ENCODE peak calls at places on chromosome 1, in eight cellular contexts. One of them, this sample, is unnamed.

GRCh38 chr1:77230051-77230450 is 10.8 kb upstream of the PIGK start:
- DNase-seq in uterus: no peak
- DNase-seq in vagina: no peak
- DNase-seq in cardiac muscle cell: peak
- DNase-seq in PC-3: no peak
- DNase-seq in cardiac fibroblast: no peak
- DNase-seq in breast epithelium: no peak
- DNase-seq in CD8-positive, alpha-beta T cell: no peak
- DNase-seq in this sample: no peak

GRCh38 chr1:116875391-116875790 is 34.3 kb upstream of the PTGFRN start:
- DNase-seq in cardiac fibroblast: no peak
- DNase-seq in CD8-positive, alpha-beta T cell: no peak
- DNase-seq in vagina: no peak
- DNase-seq in cardiac muscle cell: no peak
- DNase-seq in uterus: no peak
- DNase-seq in breast epithelium: no peak
- DNase-seq in PC-3: no peak
- DNase-seq in this sample: no peak

GRCh38 chr1:58836396-58836795 is 52.5 kb upstream of the JUN start:
- DNase-seq in PC-3: no peak
- DNase-seq in cardiac muscle cell: peak
- DNase-seq in cardiac fibroblast: peak
- DNase-seq in CD8-positive, alpha-beta T cell: no peak
- DNase-seq in uterus: no peak
- DNase-seq in breast epithelium: no peak
- DNase-seq in vagina: no peak
- DNase-seq in this sample: no peak

GRCh38 chr1:11690132-11690668 is 1.3 kb upstream of the DRAXIN start:
- DNase-seq in vagina: no peak
- DNase-seq in uterus: no peak
- DNase-seq in PC-3: no peak
- DNase-seq in breast epithelium: no peak
- DNase-seq in CD8-positive, alpha-beta T cell: no peak
- DNase-seq in cardiac muscle cell: no peak
- DNase-seq in cardiac fibroblast: no peak
- DNase-seq in this sample: no peak

GRCh38 chr1:6008084-6008415 is 15.8 kb upstream of the NPHP4 start:
- DNase-seq in breast epithelium: no peak
- DNase-seq in cardiac fibroblast: no peak
- DNase-seq in PC-3: no peak
- DNase-seq in CD8-positive, alpha-beta T cell: no peak
- DNase-seq in cardiac muscle cell: no peak
- DNase-seq in uterus: no peak
- DNase-seq in vagina: no peak
- DNase-seq in this sample: no peak

GRCh38 chr1:91679446-91679845 is 178.8 kb downstream of the CDC7 start:
- DNase-seq in breast epithelium: no peak
- DNase-seq in vagina: no peak
- DNase-seq in PC-3: no peak
- DNase-seq in uterus: no peak
- DNase-seq in CD8-positive, alpha-beta T cell: no peak
- DNase-seq in cardiac muscle cell: no peak
- DNase-seq in cardiac fibroblast: no peak
- DNase-seq in this sample: no peak

GRCh38 chr1:111746614-111746999 is 7.4 kb upstream of the INKA2 start:
- DNase-seq in PC-3: no peak
- DNase-seq in breast epithelium: no peak
- DNase-seq in cardiac fibroblast: no peak
- DNase-seq in CD8-positive, alpha-beta T cell: no peak
- DNase-seq in cardiac muscle cell: no peak
- DNase-seq in uterus: no peak
- DNase-seq in vagina: no peak
- DNase-seq in this sample: no peak

GRCh38 chr1:53541761-53542550 is 82.8 kb downstream of the DMRTB1 start:
- DNase-seq in vagina: no peak
- DNase-seq in PC-3: peak
- DNase-seq in cardiac fibroblast: peak
- DNase-seq in CD8-positive, alpha-beta T cell: peak
- DNase-seq in uterus: peak
- DNase-seq in cardiac muscle cell: peak
- DNase-seq in breast epithelium: no peak
- DNase-seq in this sample: no peak

GRCh38 chr1:225866061-225866844 is 15.9 kb downstream of the TMEM63A start:
- DNase-seq in breast epithelium: no peak
- DNase-seq in uterus: no peak
- DNase-seq in PC-3: peak
- DNase-seq in CD8-positive, alpha-beta T cell: peak
- DNase-seq in cardiac fibroblast: peak
- DNase-seq in cardiac muscle cell: peak
- DNase-seq in vagina: no peak
- DNase-seq in this sample: peak

GRCh38 chr1:216498277-216498676 is 75.0 kb upstream of the USH2A start:
- DNase-seq in PC-3: no peak
- DNase-seq in cardiac fibroblast: no peak
- DNase-seq in CD8-positive, alpha-beta T cell: no peak
- DNase-seq in cardiac muscle cell: no peak
- DNase-seq in breast epithelium: no peak
- DNase-seq in vagina: no peak
- DNase-seq in uterus: no peak
- DNase-seq in this sample: no peak

GRCh38 chr1:47725732-47726495 is 271.3 kb downstream of the TRABD2B start:
- DNase-seq in cardiac muscle cell: peak
- DNase-seq in PC-3: peak
- DNase-seq in CD8-positive, alpha-beta T cell: peak
- DNase-seq in breast epithelium: peak
- DNase-seq in uterus: peak
- DNase-seq in cardiac fibroblast: peak
- DNase-seq in vagina: no peak
- DNase-seq in this sample: peak

GRCh38 chr1:47724427-47724999 is 272.7 kb downstream of the TRABD2B start:
- DNase-seq in breast epithelium: no peak
- DNase-seq in PC-3: no peak
- DNase-seq in CD8-positive, alpha-beta T cell: no peak
- DNase-seq in vagina: no peak
- DNase-seq in cardiac muscle cell: no peak
- DNase-seq in uterus: no peak
- DNase-seq in cardiac fibroblast: no peak
- DNase-seq in this sample: peak

GRCh38 chr1:47726496-47726855 is 270.7 kb downstream of the TRABD2B start:
- DNase-seq in cardiac fibroblast: no peak
- DNase-seq in uterus: no peak
- DNase-seq in PC-3: no peak
- DNase-seq in CD8-positive, alpha-beta T cell: no peak
- DNase-seq in breast epithelium: no peak
- DNase-seq in cardiac muscle cell: no peak
- DNase-seq in vagina: no peak
- DNase-seq in this sample: no peak

GRCh38 chr1:47727051-47727708 is 270.0 kb downstream of the TRABD2B start:
- DNase-seq in PC-3: no peak
- DNase-seq in cardiac fibroblast: no peak
- DNase-seq in cardiac muscle cell: no peak
- DNase-seq in CD8-positive, alpha-beta T cell: no peak
- DNase-seq in uterus: no peak
- DNase-seq in vagina: no peak
- DNase-seq in breast epithelium: no peak
- DNase-seq in this sample: peak

DNA sequence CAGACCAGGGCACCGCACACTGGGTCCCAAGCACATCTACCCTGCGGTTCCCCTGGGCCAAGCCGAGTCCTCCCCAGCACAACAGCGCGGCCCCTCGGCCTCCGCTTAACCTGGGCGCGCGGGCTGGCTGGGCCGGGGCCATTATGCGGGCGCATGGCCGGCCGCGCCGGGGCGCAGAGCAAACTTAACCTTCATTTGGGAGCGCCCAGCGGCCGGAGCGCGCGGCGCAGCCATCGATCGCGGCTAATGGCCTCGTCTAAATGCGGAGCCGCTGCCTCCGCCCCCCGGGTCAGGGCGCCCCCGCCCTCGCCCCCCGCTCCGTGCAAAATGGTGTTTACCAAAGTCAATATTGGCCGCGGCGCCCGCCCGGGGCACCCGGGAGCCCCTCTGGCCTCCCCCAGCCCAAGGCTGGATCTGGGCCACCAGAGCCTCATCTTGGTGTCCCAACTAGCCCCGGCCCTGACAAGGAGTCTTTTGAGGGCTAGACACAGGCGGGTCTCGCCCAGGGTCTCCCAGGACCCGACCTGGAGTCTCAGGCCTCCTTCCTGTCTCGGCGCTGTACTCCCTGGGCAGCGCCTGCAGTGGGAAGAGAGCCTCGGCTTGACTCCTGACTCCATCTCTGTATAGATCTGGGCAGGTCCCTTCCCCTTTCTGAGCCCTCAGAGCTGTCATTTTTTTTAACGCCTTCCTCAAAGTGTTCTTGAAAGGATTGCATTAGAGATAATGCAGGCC is 272.0 kb downstream of the TRABD2B start:
- DNase-seq in PC-3: peak
- DNase-seq in cardiac fibroblast: no peak
- DNase-seq in cardiac muscle cell: no peak
- DNase-seq in vagina: no peak
- DNase-seq in breast epithelium: no peak
- DNase-seq in uterus: no peak
- DNase-seq in CD8-positive, alpha-beta T cell: no peak
- DNase-seq in this sample: peak
- TF ChIP-seq CTCF in PC-3: peak
- TF ChIP-seq CTCF in cardiac fibroblast: no peak
- TF ChIP-seq CTCF in cardiac muscle cell: no peak
- TF ChIP-seq CTCF in vagina: no peak
- TF ChIP-seq CTCF in breast epithelium: no peak
- TF ChIP-seq CTCF in uterus: no peak
- TF ChIP-seq CTCF in CD8-positive, alpha-beta T cell: no peak
- TF ChIP-seq CTCF in this sample: no peak

GRCh38 chr1:1956101-1956500 is 37.0 kb upstream of the TMEM52 start:
- DNase-seq in uterus: no peak
- DNase-seq in breast epithelium: no peak
- DNase-seq in cardiac fibroblast: no peak
- DNase-seq in PC-3: no peak
- DNase-seq in CD8-positive, alpha-beta T cell: no peak
- DNase-seq in cardiac muscle cell: no peak
- DNase-seq in vagina: no peak
- DNase-seq in this sample: no peak
- TF ChIP-seq CTCF in uterus: no peak
- TF ChIP-seq CTCF in breast epithelium: no peak
- TF ChIP-seq CTCF in cardiac fibroblast: no peak
- TF ChIP-seq CTCF in PC-3: no peak
- TF ChIP-seq CTCF in CD8-positive, alpha-beta T cell: no peak
- TF ChIP-seq CTCF in cardiac muscle cell: no peak
- TF ChIP-seq CTCF in vagina: no peak
- TF ChIP-seq CTCF in this sample: no peak

GRCh38 chr1:185499986-185500626 is 183.1 kb upstream of the IVNS1ABP start:
- DNase-seq in PC-3: peak
- DNase-seq in CD8-positive, alpha-beta T cell: no peak
- DNase-seq in cardiac fibroblast: peak
- DNase-seq in breast epithelium: no peak
- DNase-seq in cardiac muscle cell: peak
- DNase-seq in uterus: no peak
- DNase-seq in vagina: no peak
- DNase-seq in this sample: no peak

GRCh38 chr1:185491604-185492003 is 174.6 kb upstream of the IVNS1ABP start:
- DNase-seq in CD8-positive, alpha-beta T cell: no peak
- DNase-seq in cardiac fibroblast: no peak
- DNase-seq in cardiac muscle cell: no peak
- DNase-seq in breast epithelium: no peak
- DNase-seq in uterus: no peak
- DNase-seq in PC-3: no peak
- DNase-seq in vagina: no peak
- DNase-seq in this sample: no peak

GRCh38 chr1:185497177-185497576 is 180.1 kb upstream of the IVNS1ABP start:
- DNase-seq in PC-3: no peak
- DNase-seq in CD8-positive, alpha-beta T cell: no peak
- DNase-seq in breast epithelium: no peak
- DNase-seq in vagina: no peak
- DNase-seq in uterus: no peak
- DNase-seq in cardiac muscle cell: no peak
- DNase-seq in cardiac fibroblast: no peak
- DNase-seq in this sample: no peak

GRCh38 chr1:185495017-185495416 is 178.0 kb upstream of the IVNS1ABP start:
- DNase-seq in uterus: no peak
- DNase-seq in cardiac muscle cell: no peak
- DNase-seq in vagina: no peak
- DNase-seq in CD8-positive, alpha-beta T cell: no peak
- DNase-seq in cardiac fibroblast: no peak
- DNase-seq in PC-3: no peak
- DNase-seq in breast epithelium: no peak
- DNase-seq in this sample: no peak

DNA sequence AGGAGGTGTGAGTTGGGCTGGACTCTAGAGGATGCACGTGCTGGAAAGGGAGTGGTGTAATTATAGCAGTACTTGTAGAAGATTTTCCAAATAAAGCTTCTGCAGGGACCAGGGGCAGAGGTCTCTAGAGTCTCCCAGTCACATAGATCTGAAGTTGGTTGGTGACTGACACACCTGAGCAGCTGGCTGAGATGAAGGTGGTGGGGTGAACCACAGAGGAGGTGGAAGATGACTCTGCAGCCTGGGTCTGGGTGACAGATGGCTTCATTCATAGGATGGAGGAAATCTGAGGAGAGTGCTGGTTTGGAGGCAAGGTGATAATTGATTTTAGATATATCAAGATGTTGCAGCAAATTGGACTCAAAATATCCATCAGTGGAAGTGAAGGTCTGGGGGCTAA is 178.9 kb upstream of the IVNS1ABP start:
- DNase-seq in cardiac muscle cell: no peak
- DNase-seq in cardiac fibroblast: no peak
- DNase-seq in breast epithelium: no peak
- DNase-seq in uterus: no peak
- DNase-seq in PC-3: no peak
- DNase-seq in vagina: no peak
- DNase-seq in CD8-positive, alpha-beta T cell: no peak
- DNase-seq in this sample: no peak
- TF ChIP-seq CTCF in cardiac muscle cell: no peak
- TF ChIP-seq CTCF in cardiac fibroblast: no peak
- TF ChIP-seq CTCF in breast epithelium: no peak
- TF ChIP-seq CTCF in uterus: no peak
- TF ChIP-seq CTCF in PC-3: no peak
- TF ChIP-seq CTCF in vagina: no peak
- TF ChIP-seq CTCF in CD8-positive, alpha-beta T cell: no peak
- TF ChIP-seq CTCF in this sample: no peak

DNA sequence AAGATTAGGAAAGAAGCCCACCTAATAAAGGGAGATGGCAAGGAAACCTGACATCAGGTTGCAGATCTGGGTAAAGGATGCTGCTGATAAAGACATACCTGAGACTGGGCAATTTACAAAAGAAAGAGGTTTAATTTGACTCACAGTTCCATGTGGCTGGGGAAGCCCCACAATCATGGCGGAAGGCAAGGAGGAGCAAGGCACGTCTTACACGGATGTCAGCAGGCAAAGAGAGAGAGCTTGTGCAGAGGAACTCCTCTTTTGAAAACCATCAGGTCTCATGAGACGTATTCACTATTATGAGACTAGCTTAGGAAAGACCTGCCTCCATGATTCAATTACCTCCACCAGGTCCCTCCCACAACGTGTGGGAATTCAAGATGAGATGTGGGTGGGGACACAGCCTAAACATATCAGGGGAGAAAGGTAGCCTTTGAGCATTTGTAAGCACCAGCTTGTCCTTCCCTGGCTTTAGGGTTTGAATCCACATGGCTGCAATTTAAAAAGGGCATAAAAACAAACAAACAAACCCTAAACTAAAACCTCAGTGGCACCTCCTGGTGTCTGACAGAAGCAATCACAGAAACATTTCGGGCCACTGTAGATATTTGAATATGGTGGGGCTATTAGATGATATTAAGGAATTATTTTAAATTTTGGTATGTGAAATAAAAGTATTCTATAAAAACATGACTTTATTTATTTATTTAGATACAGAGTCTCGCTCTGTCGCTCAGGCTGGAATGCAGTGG is 33.1 kb downstream of the SLC2A7 start:
- DNase-seq in CD8-positive, alpha-beta T cell: no peak
- DNase-seq in cardiac fibroblast: no peak
- DNase-seq in breast epithelium: no peak
- DNase-seq in PC-3: no peak
- DNase-seq in uterus: no peak
- DNase-seq in cardiac muscle cell: no peak
- DNase-seq in vagina: no peak
- DNase-seq in this sample: no peak
- TF ChIP-seq CTCF in CD8-positive, alpha-beta T cell: no peak
- TF ChIP-seq CTCF in cardiac fibroblast: peak
- TF ChIP-seq CTCF in breast epithelium: no peak
- TF ChIP-seq CTCF in PC-3: peak
- TF ChIP-seq CTCF in uterus: no peak
- TF ChIP-seq CTCF in cardiac muscle cell: peak
- TF ChIP-seq CTCF in vagina: no peak
- TF ChIP-seq CTCF in this sample: no peak

This sample was measured in GM20000.